ENCODE peak calls at places on chromosomes 2 and 18, in nine cellular contexts. O, X, S, R, F, K, P, Q and J are unnamed samples.

GRCh38 chr2:204538179-204539009 is 6.9 kb upstream of the PARD3B start:
- DNase-seq in O (peak), X (no peak), S (no peak), R (no peak), F (peak), K (peak), P (no peak), Q (no peak), J (no peak)

GRCh38 chr2:217186152-217186551 is 326.3 kb upstream of the TNP1 start:
- DNase-seq in O (no peak), X (no peak), S (no peak), R (no peak), F (no peak), K (no peak), P (no peak), Q (peak), J (no peak)

GRCh38 chr2:76870011-76870410 is 652.2 kb downstream of the LRRTM4 start:
- DNase-seq in O (no peak), X (no peak), S (peak), R (no peak), F (peak), K (no peak), P (no peak), Q (no peak), J (no peak)

GRCh38 chr2:235416816-235417499 is 76.9 kb upstream of the AGAP1 start:
- DNase-seq in O (peak), X (no peak), S (no peak), R (no peak), F (peak), K (peak), P (peak), Q (no peak), J (peak)

GRCh38 chr18:47689386-47689785 is 241.1 kb downstream of the SMAD2 start:
- DNase-seq in O (no peak), X (no peak), S (no peak), R (no peak), F (no peak), K (no peak), P (no peak), Q (no peak), J (no peak)

GRCh38 chr2:49616800-49617199 is 462.5 kb upstream of the FSHR start:
- DNase-seq in O (no peak), X (no peak), S (peak), R (no peak), F (peak), K (peak), P (no peak), Q (no peak), J (peak)

GRCh38 chr2:42048318-42049251 is 764 bp downstream of the PKDCC start:
- DNase-seq in O (no peak), X (no peak), S (no peak), R (no peak), F (peak), K (peak), P (no peak), Q (no peak), J (no peak)

GRCh38 chr2:226423498-226423960 is 376.1 kb downstream of the IRS1 start:
- DNase-seq in O (no peak), X (no peak), S (peak), R (no peak), F (peak), K (peak), P (peak), Q (no peak), J (no peak)

GRCh38 chr2:134189009-134189717 is 64.7 kb upstream of the MGAT5 start:
- DNase-seq in O (no peak), X (no peak), S (peak), R (peak), F (peak), K (peak), P (no peak), Q (no peak), J (no peak)

GRCh38 chr2:172039011-172039704 is 39.4 kb downstream of the METAP1D start:
- DNase-seq in O (no peak), X (no peak), S (no peak), R (no peak), F (no peak), K (no peak), P (no peak), Q (no peak), J (no peak)

GRCh38 chr2:25259744-25260124 is 82.0 kb downstream of the DNMT3A start:
- DNase-seq in O (no peak), X (no peak), S (no peak), R (no peak), F (no peak), K (no peak), P (no peak), Q (no peak), J (no peak)

GRCh38 chr18:13494879-13495465 is 231.4 kb downstream of the FAM210A start:
- DNase-seq in O (no peak), X (no peak), S (no peak), R (no peak), F (no peak), K (peak), P (no peak), Q (no peak), J (no peak)

GRCh38 chr2:165665614-165666013 is 128.4 kb downstream of the GALNT3 start:
- DNase-seq in O (no peak), X (no peak), S (no peak), R (no peak), F (no peak), K (no peak), P (no peak), Q (no peak), J (no peak)

GRCh38 chr18:7414459-7414858 is 152.7 kb upstream of the PTPRM start:
- DNase-seq in O (no peak), X (no peak), S (peak), R (no peak), F (peak), K (no peak), P (no peak), Q (peak), J (no peak)

GRCh38 chr2:98807221-98807620 is 76.3 kb upstream of the MGAT4A start:
- DNase-seq in O (no peak), X (no peak), S (no peak), R (no peak), F (no peak), K (no peak), P (no peak), Q (no peak), J (no peak)

GRCh38 chr2:12036640-12036983 is 290.2 kb downstream of the LPIN1 start:
- DNase-seq in O (no peak), X (no peak), S (no peak), R (no peak), F (no peak), K (no peak), P (no peak), Q (no peak), J (no peak)

GRCh38 chr2:74290466-74291216 is 52.6 kb downstream of the SLC4A5 start:
- DNase-seq in O (no peak), X (no peak), S (no peak), R (no peak), F (no peak), K (no peak), P (no peak), Q (no peak), J (no peak)

GRCh38 chr18:39190508-39190907 is 1624.9 kb upstream of the CELF4 start:
- DNase-seq in O (no peak), X (no peak), S (no peak), R (no peak), F (no peak), K (no peak), P (no peak), Q (no peak), J (no peak)

GRCh38 chr2:45849491-45850283 is 198.2 kb downstream of the PRKCE start:
- DNase-seq in O (peak), X (no peak), S (peak), R (no peak), F (peak), K (peak), P (no peak), Q (no peak), J (peak)

GRCh38 chr2:57330447-57330846 is 716.2 kb upstream of the VRK2 start:
- DNase-seq in O (no peak), X (no peak), S (peak), R (no peak), F (no peak), K (peak), P (no peak), Q (no peak), J (no peak)

GRCh38 chr18:61612517-61612916 is 279.3 kb downstream of the CDH20 start:
- DNase-seq in O (no peak), X (no peak), S (peak), R (no peak), F (no peak), K (no peak), P (no peak), Q (no peak), J (no peak)

GRCh38 chr18:80175451-80176235 is 66.6 kb downstream of the ADNP2 start:
- DNase-seq in O (no peak), X (no peak), S (peak), R (no peak), F (no peak), K (peak), P (no peak), Q (no peak), J (no peak)

GRCh38 chr2:26384597-26384996 is 17.1 kb upstream of the DRC1 start:
- DNase-seq in O (no peak), X (no peak), S (no peak), R (no peak), F (no peak), K (no peak), P (no peak), Q (no peak), J (no peak)

GRCh38 chr2:175687465-175687864 is 314.6 kb downstream of the LNPK start:
- DNase-seq in O (no peak), X (no peak), S (no peak), R (no peak), F (no peak), K (no peak), P (no peak), Q (no peak), J (no peak)

GRCh38 chr2:208373460-208374089 is 33.0 kb upstream of the PTH2R start:
- DNase-seq in O (peak), X (no peak), S (peak), R (peak), F (peak), K (peak), P (no peak), Q (no peak), J (peak)

GRCh38 chr2:128316777-128317185 is 1.9 kb downstream of the HS6ST1 start:
- DNase-seq in O (no peak), X (peak), S (no peak), R (no peak), F (no peak), K (no peak), P (peak), Q (no peak), J (no peak)

GRCh38 chr18:49048361-49048760 is 97.6 kb upstream of the SMAD7 start:
- DNase-seq in O (peak), X (no peak), S (peak), R (no peak), F (peak), K (peak), P (no peak), Q (no peak), J (no peak)

GRCh38 chr2:177296047-177296446 is 31.5 kb upstream of the NFE2L2 start:
- DNase-seq in O (peak), X (no peak), S (no peak), R (peak), F (peak), K (peak), P (no peak), Q (no peak), J (peak)

GRCh38 chr2:177728920-177729319 is 336.3 kb downstream of the AGPS start:
- DNase-seq in O (no peak), X (no peak), S (no peak), R (no peak), F (no peak), K (peak), P (no peak), Q (no peak), J (no peak)

GRCh38 chr18:76657911-76658475 is 163.0 kb upstream of the ZNF516 start:
- DNase-seq in O (no peak), X (no peak), S (no peak), R (no peak), F (no peak), K (no peak), P (no peak), Q (no peak), J (no peak)

GRCh38 chr18:51234117-51235010 is 36.9 kb upstream of the MEX3C start:
- DNase-seq in O (no peak), X (no peak), S (peak), R (no peak), F (peak), K (no peak), P (no peak), Q (no peak), J (no peak)

GRCh38 chr18:31487251-31488015 is 10.5 kb upstream of the DSG2 start:
- DNase-seq in O (peak), X (no peak), S (peak), R (peak), F (peak), K (peak), P (no peak), Q (no peak), J (peak)

GRCh38 chr2:164496421-164496820 is 124.9 kb downstream of the GRB14 start:
- DNase-seq in O (no peak), X (no peak), S (no peak), R (no peak), F (no peak), K (no peak), P (no peak), Q (no peak), J (no peak)

GRCh38 chr2:199979398-199979797 is 24.0 kb downstream of the MAIP1 start:
- DNase-seq in O (no peak), X (no peak), S (no peak), R (no peak), F (no peak), K (no peak), P (no peak), Q (no peak), J (no peak)
- TF ChIP-seq CTCF in O (no peak), X (no peak), S (no peak), R (no peak), F (no peak), K (no peak), P (no peak), Q (no peak), J (no peak)

GRCh38 chr2:54052825-54053718 is 62.3 kb upstream of the ACYP2 start:
- DNase-seq in O (peak), X (no peak), S (peak), R (no peak), F (no peak), K (no peak), P (no peak), Q (no peak), J (no peak)
- TF ChIP-seq CTCF in O (peak), X (no peak), S (peak), R (peak), F (peak), K (no peak), P (no peak), Q (no peak), J (no peak)

GRCh38 chr2:151691621-151692020 is 42.7 kb downstream of the NEB start:
- DNase-seq in O (no peak), X (no peak), S (no peak), R (no peak), F (peak), K (no peak), P (no peak), Q (no peak), J (no peak)
- TF ChIP-seq CTCF in O (no peak), X (no peak), S (peak), R (no peak), F (no peak), K (no peak), P (no peak), Q (no peak), J (no peak)

GRCh38 chr2:201664334-201664733 is 21.0 kb upstream of the TMEM237 start:
- DNase-seq in O (no peak), X (no peak), S (no peak), R (no peak), F (no peak), K (no peak), P (no peak), Q (no peak), J (no peak)

GRCh38 chr2:201669865-201670264 is 26.6 kb upstream of the TMEM237 start:
- DNase-seq in O (no peak), X (no peak), S (no peak), R (no peak), F (no peak), K (no peak), P (no peak), Q (no peak), J (no peak)

GRCh38 chr2:201661366-201661765 is 18.1 kb upstream of the TMEM237 start:
- DNase-seq in O (no peak), X (no peak), S (no peak), R (no peak), F (peak), K (no peak), P (no peak), Q (no peak), J (no peak)

GRCh38 chr2:201668402-201668801 is 25.1 kb upstream of the TMEM237 start:
- DNase-seq in O (no peak), X (no peak), S (no peak), R (no peak), F (no peak), K (no peak), P (no peak), Q (no peak), J (no peak)

GRCh38 chr2:201665420-201666158 is 22.3 kb upstream of the TMEM237 start:
- DNase-seq in O (no peak), X (no peak), S (no peak), R (no peak), F (no peak), K (no peak), P (no peak), Q (no peak), J (no peak)
- TF ChIP-seq CTCF in O (peak), X (no peak), S (peak), R (no peak), F (no peak), K (no peak), P (no peak), Q (peak), J (peak)

GRCh38 chr18:26778054-26778393 is 87.5 kb downstream of the AQP4 start:
- DNase-seq in O (no peak), X (no peak), S (no peak), R (no peak), F (no peak), K (no peak), P (no peak), Q (no peak), J (no peak)

GRCh38 chr18:26777316-26778053 is 88.0 kb downstream of the AQP4 start:
- DNase-seq in O (no peak), X (no peak), S (no peak), R (no peak), F (peak), K (peak), P (no peak), Q (no peak), J (peak)

DNA sequence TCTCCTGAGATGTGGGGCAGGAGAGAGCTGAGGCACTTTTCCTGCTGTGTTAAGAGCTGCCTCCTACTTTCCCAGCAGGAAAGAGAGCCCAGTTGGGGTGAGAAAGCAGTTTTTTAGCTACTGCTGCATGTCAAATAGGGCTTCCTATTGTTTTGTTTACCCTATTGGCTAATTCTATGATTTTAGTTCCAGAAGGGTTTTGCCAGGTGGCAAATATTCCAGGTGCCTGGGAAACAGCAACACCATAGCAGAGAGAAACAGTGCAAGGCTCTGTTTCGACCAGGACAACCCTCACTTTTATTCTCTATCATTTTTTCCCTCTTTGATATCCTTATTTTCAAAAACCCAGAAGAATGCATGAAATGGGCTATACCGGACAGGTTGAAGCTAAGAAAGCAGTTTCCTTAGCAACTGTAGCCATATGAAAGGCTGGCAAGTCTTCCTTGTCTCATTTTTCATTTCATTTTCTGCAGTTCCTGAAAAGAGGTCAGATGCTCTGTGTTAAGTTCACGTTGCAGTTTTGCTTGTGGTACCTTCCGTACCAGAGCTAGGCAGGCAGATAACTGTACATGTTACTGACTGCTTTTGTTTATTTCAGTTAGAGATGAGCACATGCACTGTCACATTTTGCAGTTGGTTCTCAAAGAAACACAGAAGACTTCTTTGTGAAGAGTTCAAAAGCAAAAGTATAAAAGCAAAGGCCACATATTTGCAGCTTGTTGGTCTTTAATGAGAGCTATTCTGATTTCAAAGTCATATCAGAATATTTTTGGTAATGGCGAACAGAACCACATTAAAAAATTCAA is 84.8 kb downstream of the AQP4 start:
- DNase-seq in O (no peak), X (no peak), S (no peak), R (no peak), F (no peak), K (no peak), P (no peak), Q (no peak), J (no peak)
- TF ChIP-seq CTCF in O (no peak), X (no peak), S (no peak), R (no peak), F (no peak), K (no peak), P (no peak), Q (no peak), J (no peak)

DNA sequence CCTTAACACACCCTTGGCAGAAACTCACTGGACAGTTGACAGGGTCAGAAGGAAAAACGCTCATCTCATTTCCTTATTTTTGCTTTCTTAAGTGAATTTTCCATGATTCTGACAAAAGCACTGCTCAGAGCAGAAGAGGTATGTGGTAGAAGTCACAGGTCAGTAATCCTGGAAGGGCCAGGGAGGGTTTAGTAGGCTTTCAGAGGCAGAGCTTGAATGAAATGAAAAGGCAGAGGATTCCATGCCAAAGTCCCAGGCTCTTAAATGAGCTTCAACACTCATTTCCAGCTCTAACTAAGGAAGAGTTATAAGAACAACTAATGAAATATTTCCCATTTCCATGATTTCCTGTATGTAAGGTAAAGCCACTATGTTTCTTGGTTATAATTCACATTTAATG is 683.2 kb upstream of the KLHL29 start:
- DNase-seq in O (no peak), X (no peak), S (no peak), R (no peak), F (no peak), K (no peak), P (no peak), Q (no peak), J (no peak)
- TF ChIP-seq CTCF in O (no peak), X (no peak), S (no peak), R (no peak), F (no peak), K (no peak), P (no peak), Q (no peak), J (no peak)

GRCh38 chr2:109466674-109467575 is 146.8 kb downstream of the SEPTIN10 start:
- DNase-seq in O (peak), X (peak), S (peak), R (no peak), F (peak), K (peak), P (peak), Q (no peak), J (no peak)
- TF ChIP-seq CTCF in O (peak), X (no peak), S (no peak), R (no peak), F (no peak), K (peak), P (no peak), Q (no peak), J (no peak)

GRCh38 chr18:57649536-57650495 is 28.2 kb upstream of the NARS1 start:
- DNase-seq in O (peak), X (no peak), S (peak), R (no peak), F (peak), K (peak), P (no peak), Q (no peak), J (no peak)

GRCh38 chr18:57648414-57648813 is 26.8 kb upstream of the NARS1 start:
- DNase-seq in O (no peak), X (no peak), S (no peak), R (no peak), F (no peak), K (no peak), P (no peak), Q (no peak), J (no peak)

GRCh38 chr18:57640749-57641148 is 19.1 kb upstream of the NARS1 start:
- DNase-seq in O (no peak), X (no peak), S (no peak), R (no peak), F (no peak), K (no peak), P (no peak), Q (no peak), J (no peak)

GRCh38 chr18:57640236-57640635 is 18.6 kb upstream of the NARS1 start:
- DNase-seq in O (no peak), X (no peak), S (no peak), R (no peak), F (no peak), K (no peak), P (no peak), Q (no peak), J (no peak)

DNA sequence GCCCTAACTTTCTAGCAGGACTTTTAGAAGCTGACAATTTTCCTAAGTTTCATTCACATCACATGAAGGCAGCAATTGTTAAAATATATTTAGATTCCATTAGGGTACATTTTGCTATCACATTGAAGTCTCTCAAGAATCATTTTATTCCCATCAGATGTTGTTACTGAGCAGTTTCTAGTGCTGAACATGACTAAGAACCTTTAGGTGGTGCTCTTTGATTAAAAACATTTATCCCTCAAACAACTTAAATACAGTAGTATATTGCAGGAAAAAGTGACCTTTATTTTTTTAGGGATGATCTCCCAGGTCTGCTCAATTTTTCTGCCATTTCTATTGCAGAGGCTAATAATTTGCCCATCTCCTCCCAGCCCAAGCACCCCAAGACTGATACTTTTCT is 22.9 kb upstream of the NARS1 start:
- DNase-seq in O (no peak), X (no peak), S (no peak), R (no peak), F (peak), K (no peak), P (no peak), Q (no peak), J (peak)
- TF ChIP-seq CTCF in O (no peak), X (no peak), S (peak), R (no peak), F (no peak), K (peak), P (no peak), Q (peak), J (no peak)